ENCODE peak calls at places on chromosome 1, in four cellular contexts. X is fibroblast of the aortic adventitia, S is tibial artery, F is cardiac fibroblast. K is an unnamed sample.

GRCh38 chr1:248791010-248791409 is 34.7 kb downstream of the SH3BP5L start:
- DNase-seq in X (no peak), S (no peak), F (no peak), K (no peak)

GRCh38 chr1:33149453-33150190 is 32.2 kb downstream of the TRIM62 start:
- DNase-seq in X (no peak), S (no peak), F (no peak), K (peak; percentile 82)

GRCh38 chr1:203571661-203572060 is 55.0 kb upstream of the ATP2B4 start:
- DNase-seq in X (no peak), S (no peak), F (no peak), K (no peak)

GRCh38 chr1:11927866-11928592 is 1.8 kb upstream of the KIAA2013 start:
- DNase-seq in X (peak; percentile 18), S (no peak), F (peak; percentile 69), K (no peak)

GRCh38 chr1:110620686-110621085 is 14.5 kb upstream of the KCNA2 start:
- DNase-seq in X (no peak), S (no peak), F (no peak), K (no peak)

GRCh38 chr1:66768935-66769334 is 16.7 kb downstream of the DYNLT5 start:
- DNase-seq in X (no peak), S (no peak), F (no peak), K (no peak)

GRCh38 chr1:190029441-190029840 is 448.2 kb downstream of the BRINP3 start:
- DNase-seq in X (no peak), S (no peak), F (no peak), K (no peak)

GRCh38 chr1:185400057-185400456 is 83.0 kb upstream of the IVNS1ABP start:
- DNase-seq in X (peak; percentile 76), S (no peak), F (peak; percentile 80), K (no peak)

GRCh38 chr1:14926818-14927555 is 226.6 kb upstream of the TMEM51 start:
- DNase-seq in X (no peak), S (no peak), F (no peak), K (no peak)

GRCh38 chr1:89102055-89102454 is 23.9 kb downstream of the GBP2 start:
- DNase-seq in X (no peak), S (no peak), F (no peak), K (no peak)

GRCh38 chr1:81600363-81600762 is 200.4 kb upstream of the ADGRL2 start:
- DNase-seq in X (no peak), S (no peak), F (no peak), K (no peak)

DNA sequence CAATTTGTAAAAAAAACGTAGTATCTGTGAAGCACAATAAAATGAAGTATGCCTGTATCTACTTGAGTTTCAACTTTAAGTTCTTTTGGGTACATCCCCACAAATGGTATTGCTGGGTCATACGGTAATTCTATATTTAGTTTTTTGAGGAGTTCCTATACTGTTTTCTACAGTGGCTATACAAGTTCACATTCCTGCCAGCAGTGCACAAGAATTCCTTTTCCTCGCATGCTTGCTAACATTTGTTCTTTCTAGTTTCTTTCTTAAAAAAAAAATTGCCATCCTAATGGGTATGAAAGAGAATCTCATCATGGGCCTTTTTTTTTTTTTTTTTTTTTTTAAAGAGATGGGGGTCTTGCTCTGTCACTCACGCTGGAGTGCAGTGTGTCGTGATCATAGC is 41.9 kb downstream of the UCK2 start:
- DNase-seq in X (no peak), S (no peak), F (peak; percentile 16), K (no peak)
- TF ChIP-seq CTCF in X (peak; percentile 46), S (no peak), F (peak; percentile 39), K (no peak)

GRCh38 chr1:226407497-226408284 is at the start of gene PARP1:
- DNase-seq in X (peak; percentile 80), S (peak; percentile 93), F (peak; percentile 93), K (peak; percentile 95)
- TF ChIP-seq CTCF in X (peak; percentile 38), S (peak; percentile 78), F (no peak), K (peak; percentile 85)

GRCh38 chr1:1403543-1404112 is 3.5 kb downstream of the MRPL20 start:
- DNase-seq in X (no peak), S (no peak), F (no peak), K (no peak)

GRCh38 chr1:1407957-1408318 is 845 bp upstream of the MRPL20 start:
- DNase-seq in X (no peak), S (no peak), F (no peak), K (no peak)

GRCh38 chr1:1407101-1407956 is at the start of gene MRPL20:
- DNase-seq in X (peak; percentile 83), S (peak; percentile 96), F (peak; percentile 87), K (peak; percentile 86)

GRCh38 chr1:1406821-1407100 is 332 bp downstream of the MRPL20 start:
- DNase-seq in X (no peak), S (no peak), F (no peak), K (no peak)

GRCh38 chr1:1406101-1406820 is 832 bp downstream of the MRPL20 start:
- DNase-seq in X (no peak), S (peak; percentile 63), F (no peak), K (no peak)
- TF ChIP-seq CTCF in X (no peak), S (no peak), F (no peak), K (no peak)

GRCh38 chr1:77978969-77979838 is at the start of gene FUBP1:
- DNase-seq in X (peak; percentile 100), S (peak; percentile 98), F (peak; percentile 100), K (peak; percentile 94)
- TF ChIP-seq CTCF in X (peak; percentile 78), S (peak; percentile 75), F (peak; percentile 73), K (peak; percentile 77)

GRCh38 chr1:201655243-201655642 is 116.3 kb downstream of the NAV1 start:
- DNase-seq in X (peak; percentile 94), S (no peak), F (peak; percentile 54), K (no peak)

GRCh38 chr1:201653238-201653637 is 114.3 kb downstream of the NAV1 start:
- DNase-seq in X (no peak), S (no peak), F (no peak), K (no peak)

GRCh38 chr1:201656670-201657032 is 117.7 kb downstream of the NAV1 start:
- DNase-seq in X (no peak), S (no peak), F (peak; percentile 48), K (no peak)

GRCh38 chr1:201653883-201654282 is 115.0 kb downstream of the NAV1 start:
- DNase-seq in X (no peak), S (no peak), F (no peak), K (no peak)

GRCh38 chr1:201655910-201656669 is 117.2 kb downstream of the NAV1 start:
- DNase-seq in X (peak; percentile 70), S (no peak), F (no peak), K (no peak)
- TF ChIP-seq CTCF in X (no peak), S (no peak), F (no peak), K (no peak)

GRCh38 chr1:226308723-226309397 is at the start of gene LIN9:
- DNase-seq in X (peak; percentile 85), S (peak; percentile 90), F (peak; percentile 91), K (peak; percentile 96)
- TF ChIP-seq CTCF in X (peak; percentile 0), S (no peak), F (no peak), K (no peak)

GRCh38 chr1:36443297-36443696 is 7.0 kb downstream of the OSCP1 start:
- DNase-seq in X (no peak), S (no peak), F (no peak), K (no peak)

GRCh38 chr1:36447450-36447849 is 2.8 kb downstream of the OSCP1 start:
- DNase-seq in X (no peak), S (no peak), F (no peak), K (no peak)

GRCh38 chr1:36446780-36447179 is 3.5 kb downstream of the OSCP1 start:
- DNase-seq in X (no peak), S (no peak), F (no peak), K (no peak)

GRCh38 chr1:36448530-36449051 is 1.7 kb downstream of the OSCP1 start:
- DNase-seq in X (no peak), S (no peak), F (no peak), K (no peak)

GRCh38 chr1:36446261-36446660 is 4.0 kb downstream of the OSCP1 start:
- DNase-seq in X (no peak), S (no peak), F (no peak), K (no peak)
- TF ChIP-seq CTCF in X (no peak), S (no peak), F (peak; percentile 4), K (no peak)

GRCh38 chr1:103523346-103523745 is 2.2 kb upstream of the RNPC3 start:
- DNase-seq in X (no peak), S (no peak), F (no peak), K (no peak)

GRCh38 chr1:103527331-103527730 is 1.8 kb downstream of the RNPC3 start:
- DNase-seq in X (no peak), S (no peak), F (no peak), K (no peak)

GRCh38 chr1:103525114-103525606 is 339 bp upstream of the RNPC3 start:
- DNase-seq in X (peak; percentile 74), S (no peak), F (peak; percentile 60), K (no peak)

GRCh38 chr1:103529746-103530145 is 4.2 kb downstream of the RNPC3 start:
- DNase-seq in X (no peak), S (no peak), F (peak; percentile 73), K (no peak)

DNA sequence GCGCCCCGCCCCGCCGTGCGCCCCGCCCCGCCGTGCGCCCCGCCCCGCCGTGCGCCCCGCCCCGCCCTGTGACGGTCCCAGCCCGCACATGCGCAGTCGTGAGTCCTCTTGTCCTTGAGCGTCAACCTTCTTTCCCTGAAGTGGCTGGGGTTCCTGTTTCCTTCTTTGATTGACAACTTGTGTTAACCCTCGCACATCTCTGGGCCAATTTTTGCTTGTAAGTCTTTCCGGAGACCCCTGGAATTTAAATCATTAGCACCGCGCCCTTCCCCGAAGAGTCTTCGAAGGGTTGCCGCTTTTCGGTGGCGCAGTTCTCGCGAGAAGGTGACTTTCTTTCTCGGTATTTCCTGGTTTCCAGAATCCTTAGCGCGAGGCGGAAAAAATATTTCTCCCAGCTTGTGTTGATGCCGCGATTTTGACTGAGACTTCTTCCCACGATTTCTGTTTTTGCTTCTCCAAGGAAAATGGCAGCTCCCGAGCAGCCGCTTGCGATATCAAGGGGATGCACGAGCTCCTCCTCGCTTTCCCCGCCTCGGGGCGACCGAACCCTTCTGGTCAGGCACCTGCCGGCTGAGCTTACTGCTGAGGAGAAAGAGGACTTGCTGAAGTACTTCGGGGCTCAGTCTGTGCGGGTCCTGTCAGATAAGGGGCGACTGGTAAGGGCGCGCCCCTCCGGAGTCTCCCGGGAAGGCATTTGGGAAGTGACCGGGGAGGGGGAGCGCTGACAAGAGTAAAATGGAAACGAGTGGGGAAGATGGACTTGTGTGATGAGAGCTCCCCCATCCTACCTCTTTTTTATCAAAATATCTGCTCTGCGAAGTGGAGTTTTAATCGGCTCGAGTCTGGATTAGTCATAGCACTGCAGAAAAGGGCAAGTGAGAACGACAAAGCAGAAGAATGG is at the start of gene RNPC3:
- DNase-seq in X (peak; percentile 96), S (peak; percentile 93), F (peak; percentile 96), K (peak; percentile 69)
- TF ChIP-seq CTCF in X (no peak), S (no peak), F (no peak), K (no peak)

DNA sequence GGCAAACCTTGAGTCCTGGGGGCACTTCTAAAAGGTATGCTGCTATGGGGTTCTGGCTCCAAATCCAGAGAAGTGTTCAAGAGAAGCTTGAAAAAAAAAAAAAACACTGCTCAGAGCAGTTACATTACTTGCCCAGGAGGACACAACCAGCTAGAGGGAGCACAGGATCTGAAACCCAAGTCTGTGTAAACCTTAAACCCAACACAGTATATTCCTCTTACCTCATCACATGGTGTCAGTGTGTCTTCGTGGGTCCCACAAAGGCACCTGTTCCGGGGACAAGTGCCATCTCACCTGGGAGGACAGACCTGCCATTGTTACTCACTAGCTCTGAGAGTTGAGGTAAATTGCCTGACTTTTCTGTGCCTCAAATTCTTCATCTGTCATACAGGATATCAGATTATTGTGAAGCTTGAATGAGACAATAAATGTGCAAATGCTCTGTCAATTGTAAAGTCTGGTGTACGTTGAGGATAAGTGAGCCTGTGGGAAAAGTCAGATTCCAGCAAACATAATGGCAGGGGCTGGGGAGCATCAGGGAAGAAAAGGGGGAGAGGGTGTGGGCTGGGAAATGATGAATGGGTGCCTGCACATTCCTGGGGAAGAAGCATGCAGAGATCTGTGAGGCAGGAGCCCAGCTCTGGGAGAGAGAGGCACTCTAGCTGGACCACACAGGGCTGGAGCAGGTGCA is 170.4 kb upstream of the ZC3H12A start:
- DNase-seq in X (no peak), S (no peak), F (no peak), K (no peak)
- TF ChIP-seq CTCF in X (no peak), S (no peak), F (no peak), K (no peak)

K was measured in Calu3.